ENCODE peak calls at places on chromosome 5, in four cellular contexts. L, I, U and A are unnamed samples.

GRCh38 chr5:180034564-180034963 is 37.0 kb downstream of the RNF130 start:
- DNase-seq in L (no peak), I (no peak), U (no peak), A (no peak)

GRCh38 chr5:179267671-179268071 is 77.6 kb downstream of the ADAMTS2 start:
- DNase-seq in L (no peak), I (no peak), U (no peak), A (no peak)

GRCh38 chr5:72126796-72127195 is 19.5 kb downstream of the MAP1B start:
- DNase-seq in L (no peak), I (no peak), U (no peak), A (no peak)

GRCh38 chr5:56615750-56616149 is 199.6 kb upstream of the MAP3K1 start:
- DNase-seq in L (no peak), I (no peak), U (no peak), A (peak)

GRCh38 chr5:4640793-4641192 is 499.3 kb upstream of the ADAMTS16 start:
- DNase-seq in L (peak), I (no peak), U (no peak), A (no peak)

GRCh38 chr5:121008041-121008440 is 543.9 kb downstream of the PRR16 start:
- DNase-seq in L (no peak), I (no peak), U (no peak), A (no peak)

GRCh38 chr5:108367679-108368334 is 14.1 kb downstream of the FBXL17 start:
- DNase-seq in L (no peak), I (no peak), U (no peak), A (no peak)

GRCh38 chr5:127950707-127951356 is 132.7 kb upstream of the SLC12A2 start:
- DNase-seq in L (no peak), I (no peak), U (no peak), A (no peak)

GRCh38 chr5:149932445-149933350 is 11.9 kb downstream of the PDE6A start:
- DNase-seq in L (no peak), I (no peak), U (no peak), A (no peak)

GRCh38 chr5:74085186-74085585 is 459.2 kb downstream of the ARHGEF28 start:
- DNase-seq in L (no peak), I (no peak), U (no peak), A (peak)

GRCh38 chr5:181129601-181130000 is 1.4 kb downstream of the OR2V1 start:
- DNase-seq in L (no peak), I (no peak), U (no peak), A (no peak)

GRCh38 chr5:171369898-171370297 is 17.8 kb upstream of the NPM1 start:
- DNase-seq in L (no peak), I (no peak), U (no peak), A (no peak)

GRCh38 chr5:185095-186070 is 5.9 kb upstream of the LRRC14B start:
- DNase-seq in L (no peak), I (no peak), U (no peak), A (no peak)

GRCh38 chr5:168055141-168055680 is 236.2 kb upstream of the WWC1 start:
- DNase-seq in L (no peak), I (no peak), U (no peak), A (no peak)

GRCh38 chr5:173498286-173498685 is 118.2 kb downstream of the BOD1 start:
- DNase-seq in L (no peak), I (peak), U (no peak), A (no peak)

GRCh38 chr5:145937432-145938250 is 1.3 kb downstream of the SH3RF2 start:
- DNase-seq in L (no peak), I (peak), U (no peak), A (no peak)

GRCh38 chr5:133147815-133148634 is 96.2 kb downstream of the HSPA4 start:
- DNase-seq in L (peak), I (no peak), U (no peak), A (no peak)

GRCh38 chr5:119022017-119022745 is 33.8 kb upstream of the DTWD2 start:
- DNase-seq in L (no peak), I (no peak), U (no peak), A (peak)

GRCh38 chr5:53482717-53483638 is 2.5 kb downstream of the FST start:
- DNase-seq in L (no peak), I (peak), U (no peak), A (peak)

GRCh38 chr5:177537389-177538361 is 16.7 kb downstream of the FAM193B start:
- DNase-seq in L (no peak), I (peak), U (no peak), A (peak)

GRCh38 chr5:149605998-149606721 is 24.9 kb downstream of the ARHGEF37 start:
- DNase-seq in L (no peak), I (no peak), U (no peak), A (no peak)